ENCODE peak calls at places on chromosomes 2 and 18, in six cellular contexts. B is upper lobe of left lung, A is HCT116, S is HepG2, P is K562, G is GM12878. N is an unnamed sample.

GRCh38 chr2:43075906-43076585 is 150.4 kb downstream of the ZFP36L2 start:
- ATAC-seq in P (no peak), B (no peak), S (no peak), G (no peak), A (no peak), N (no peak)

GRCh38 chr2:71423817-71424420 is 29.4 kb upstream of the DYSF start:
- ATAC-seq in B (no peak), P (no peak), G (no peak), S (no peak), A (no peak), N (no peak)

GRCh38 chr2:65049010-65049639 is 7.1 kb upstream of the CEP68 start:
- ATAC-seq in A (no peak), B (no peak), P (peak; percentile 56), G (no peak), S (no peak), N (no peak)

GRCh38 chr2:127428057-127428814 is 10.0 kb downstream of the PROC start:
- ATAC-seq in B (no peak), P (no peak), S (peak; percentile 11), A (no peak), G (no peak), N (no peak)

GRCh38 chr2:113962692-113963480 is 73.0 kb downstream of the ACTR3 start:
- ATAC-seq in P (peak; percentile 32), S (no peak), B (no peak), G (no peak), A (no peak), N (no peak)

GRCh38 chr2:227597993-227598392 is 700 bp upstream of the SCYGR2 start:
- ATAC-seq in G (no peak), B (no peak), S (no peak), A (peak; percentile 79), P (no peak), N (no peak)

GRCh38 chr2:180730976-180731375 is 249.4 kb upstream of the UBE2E3 start:
- ATAC-seq in S (no peak), A (no peak), B (no peak), P (no peak), G (no peak), N (no peak)

GRCh38 chr2:182715121-182715895 is 749 bp upstream of the DNAJC10 start:
- ATAC-seq in P (peak; percentile 0), B (peak; percentile 62), S (peak; percentile 30), A (peak; percentile 2), G (no peak), N (no peak)

GRCh38 chr2:224058048-224058775 is 19.1 kb upstream of the SERPINE2 start:
- ATAC-seq in S (peak; percentile 66), P (no peak), G (no peak), B (no peak), A (no peak), N (no peak)

GRCh38 chr2:187593697-187594096 is 39.5 kb upstream of the TFPI start:
- ATAC-seq in P (no peak), S (no peak), A (no peak), B (no peak), G (no peak), N (no peak)

GRCh38 chr2:109435866-109436634 is 177.7 kb downstream of the SEPTIN10 start:
- ATAC-seq in B (no peak), P (no peak), A (no peak), G (no peak), S (no peak), N (peak; percentile 50)

GRCh38 chr2:43086451-43087221 is 139.8 kb downstream of the ZFP36L2 start:
- ATAC-seq in P (no peak), S (no peak), B (peak; percentile 83), G (no peak), A (peak; percentile 54), N (peak; percentile 94)

GRCh38 chr2:233165895-233166661 is 85.4 kb upstream of the ATG16L1 start:
- ATAC-seq in G (no peak), P (peak; percentile 84), B (peak; percentile 76), S (no peak), A (peak; percentile 72), N (peak; percentile 70)
- TF ChIP-seq POLR2A in G (no peak), P (no peak), B (no peak), S (no peak), A (no peak), N (no peak)

GRCh38 chr18:67483237-67483636 is 33.3 kb downstream of the DSEL start:
- ATAC-seq in P (no peak), S (no peak), A (no peak), G (no peak), B (no peak), N (no peak)

GRCh38 chr18:67484458-67484857 is 32.1 kb downstream of the DSEL start:
- ATAC-seq in P (no peak), G (no peak), B (no peak), A (no peak), S (no peak), N (no peak)

GRCh38 chr18:67483952-67484351 is 32.6 kb downstream of the DSEL start:
- ATAC-seq in B (no peak), S (no peak), A (no peak), P (no peak), G (no peak), N (no peak)

GRCh38 chr18:67485655-67486054 is 30.9 kb downstream of the DSEL start:
- ATAC-seq in B (no peak), A (no peak), G (no peak), S (no peak), P (no peak), N (no peak)

GRCh38 chr18:67486534-67486933 is 30.0 kb downstream of the DSEL start:
- ATAC-seq in P (no peak), B (no peak), S (no peak), G (no peak), A (no peak), N (no peak)
- TF ChIP-seq POLR2AphosphoS5 in P (no peak), B (no peak), S (no peak), G (no peak), A (no peak), N (no peak)

GRCh38 chr2:120722211-120722602 is 13.5 kb upstream of the GLI2 start:
- ATAC-seq in B (no peak), P (no peak), G (no peak), S (no peak), A (no peak), N (peak; percentile 22)
- H3K4me3 ChIP-seq in B (no peak overlapping the region), P (no peak overlapping the region), G (no peak overlapping the region), S (no peak overlapping the region), A (no peak overlapping the region), N (no peak overlapping the region)

GRCh38 chr2:145044506-145044905 is 524.6 kb upstream of the ZEB2 start:
- ATAC-seq in B (no peak), S (no peak), P (no peak), A (no peak), G (no peak), N (no peak)
- TF ChIP-seq POLR2A in B (no peak), S (no peak), P (no peak), A (no peak), G (no peak), N (no peak)

DNA sequence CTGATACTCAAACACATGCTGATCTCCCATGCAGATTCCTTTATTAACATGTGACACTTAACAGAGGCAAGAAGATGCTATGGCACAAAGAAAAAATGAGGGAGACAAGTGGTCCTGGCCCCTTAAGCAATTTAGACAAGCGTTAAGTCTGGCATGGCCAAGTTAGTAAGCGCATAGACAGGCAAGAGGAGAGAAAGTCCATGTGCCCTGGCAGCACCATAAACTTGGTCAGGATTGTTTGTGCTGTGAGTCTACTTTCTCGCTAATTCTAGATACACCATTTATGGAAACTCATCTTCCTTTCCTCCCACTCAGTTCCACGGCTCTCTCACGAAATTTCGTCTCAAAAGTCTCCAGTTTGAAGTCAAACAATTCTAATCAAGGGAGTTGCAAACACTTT is 138.9 kb downstream of the RBMS1 start:
- ATAC-seq in A (no peak), S (no peak), B (no peak), P (no peak), G (no peak), N (no peak)
- TF ChIP-seq POLR2AphosphoS5 in A (no peak), S (no peak), B (no peak), P (no peak), G (no peak), N (no peak)

DNA sequence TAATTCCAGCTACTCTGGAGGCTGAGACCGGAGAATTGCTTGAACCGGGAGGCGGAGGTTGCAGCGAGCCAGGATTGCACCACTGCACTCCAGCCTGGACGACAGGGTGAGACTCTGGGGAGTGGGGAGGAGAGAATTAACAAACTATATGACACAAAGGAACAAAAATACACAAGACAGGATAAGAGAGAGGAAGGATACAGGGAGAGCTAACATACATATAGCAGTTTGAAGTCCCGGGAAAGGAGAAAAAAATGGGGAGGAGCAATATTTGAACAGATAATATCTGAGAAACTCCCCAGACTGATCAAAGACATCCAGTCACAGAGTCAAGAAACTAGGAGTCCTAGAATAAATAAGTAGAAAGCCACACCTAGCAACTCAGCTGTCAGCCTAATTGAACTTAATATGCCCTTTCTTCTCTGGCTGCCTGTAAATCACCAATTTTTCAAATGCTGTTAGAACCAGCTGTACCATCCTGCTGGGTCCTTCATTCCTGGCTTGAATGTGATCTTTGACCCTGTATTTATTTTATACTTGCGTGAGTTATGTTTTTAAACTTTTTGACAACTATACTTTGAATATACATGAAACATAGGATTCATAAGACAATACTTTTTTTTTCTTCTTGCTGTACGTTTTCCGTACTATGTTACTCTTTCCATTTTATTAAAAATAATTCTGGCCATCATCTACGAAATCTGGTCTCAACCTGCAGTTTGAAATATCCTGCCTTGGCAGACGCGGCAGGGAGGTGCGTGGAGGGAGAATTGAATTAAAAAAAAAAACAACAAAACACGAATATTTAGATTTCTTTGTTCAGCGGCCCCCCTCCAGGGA is 876 bp upstream of the CYP27A1 start:
- ATAC-seq in G (no peak), A (no peak), B (no peak), P (no peak), S (peak; percentile 13), N (no peak)
- H3K4me3 ChIP-seq in G (peak overlapping the region; percentile 36), A (no peak overlapping the region), B (peak overlapping the region; percentile 42), P (no peak overlapping the region), S (peak overlapping the region; percentile 69), N (peak overlapping the region; percentile 71)

DNA sequence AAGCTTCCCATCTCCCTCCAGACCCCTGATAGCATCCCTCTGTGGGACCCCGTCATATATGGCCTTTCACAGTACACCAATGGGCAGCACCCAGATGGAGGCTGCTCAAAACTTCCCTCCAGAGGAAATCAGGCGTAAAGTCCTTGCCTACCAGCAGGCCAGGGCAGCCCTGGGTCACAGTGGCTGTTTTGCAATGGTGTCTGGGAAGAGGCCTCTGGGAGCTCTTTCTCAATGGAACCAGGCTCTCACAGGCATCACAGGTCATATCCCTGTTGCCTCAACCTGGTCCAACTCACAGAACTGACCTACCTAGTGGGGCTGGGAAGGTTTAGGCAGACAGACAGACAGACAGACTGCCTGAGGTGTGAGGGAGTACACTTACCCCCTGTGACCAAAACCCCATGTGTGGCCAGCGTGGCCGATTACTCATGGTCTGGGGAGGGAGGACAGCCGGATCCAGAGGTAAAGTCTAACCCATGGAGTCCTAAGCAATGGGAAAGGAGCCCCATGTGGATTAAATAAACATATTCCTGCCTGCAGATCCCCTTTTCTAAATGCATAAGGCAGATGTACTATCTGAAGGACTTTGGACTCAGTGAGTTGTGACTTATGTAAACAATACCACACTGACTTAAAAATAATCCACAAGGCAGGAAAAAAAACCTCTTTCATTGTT is 58.2 kb downstream of the BCL2L11 start:
- ATAC-seq in A (no peak), G (peak; percentile 37), P (peak; percentile 36), B (no peak), S (peak; percentile 85), N (peak; percentile 36)
- TF ChIP-seq POLR2A in A (no peak), G (no peak), P (no peak), B (no peak), S (peak; percentile 37), N (no peak)

N was measured in gastroesophageal sphincter.